ENCODE peak calls at places on chromosomes 16 and 17, in six cellular contexts. One of them, this sample, is unnamed.
A peak's percentile ranks its signal among the peaks of the same experiment; 100 is the strongest.

GRCh38 chr16:69057400-69058378 is 47.8 kb upstream of the HAS3 start:
- DNase-seq in neural crest cell: no peak
- DNase-seq in activated CD4-positive, CD25-positive, alpha-beta regulatory T cell treated with anti-CD3 and anti-CD28 coated beads, Interleukin-2, amount 50 U/mL, for 72 hours: no peak
- DNase-seq in nephron progenitor cell: no peak
- DNase-seq in astrocyte of the spinal cord: peak; percentile 87
- DNase-seq in midbrain: no peak
- DNase-seq in this sample: peak; percentile 94

GRCh38 chr17:50218771-50219315 is 17.4 kb upstream of the COL1A1 start:
- DNase-seq in midbrain: no peak
- DNase-seq in activated CD4-positive, CD25-positive, alpha-beta regulatory T cell treated with anti-CD3 and anti-CD28 coated beads, Interleukin-2, amount 50 U/mL, for 72 hours: no peak
- DNase-seq in nephron progenitor cell: no peak
- DNase-seq in neural crest cell: no peak
- DNase-seq in astrocyte of the spinal cord: peak; percentile 99
- DNase-seq in this sample: peak; percentile 82

GRCh38 chr17:60730273-60730672 is 52.6 kb downstream of the BCAS3 start:
- DNase-seq in activated CD4-positive, CD25-positive, alpha-beta regulatory T cell treated with anti-CD3 and anti-CD28 coated beads, Interleukin-2, amount 50 U/mL, for 72 hours: no peak
- DNase-seq in midbrain: no peak
- DNase-seq in neural crest cell: no peak
- DNase-seq in astrocyte of the spinal cord: no peak
- DNase-seq in nephron progenitor cell: no peak
- DNase-seq in this sample: no peak

GRCh38 chr17:79624658-79625478 is 14.0 kb upstream of the RBFOX3 start:
- DNase-seq in midbrain: no peak
- DNase-seq in activated CD4-positive, CD25-positive, alpha-beta regulatory T cell treated with anti-CD3 and anti-CD28 coated beads, Interleukin-2, amount 50 U/mL, for 72 hours: peak; percentile 23
- DNase-seq in nephron progenitor cell: no peak
- DNase-seq in astrocyte of the spinal cord: no peak
- DNase-seq in neural crest cell: no peak
- DNase-seq in this sample: no peak

GRCh38 chr16:84616515-84616914 is 1.4 kb downstream of the COTL1 start:
- DNase-seq in activated CD4-positive, CD25-positive, alpha-beta regulatory T cell treated with anti-CD3 and anti-CD28 coated beads, Interleukin-2, amount 50 U/mL, for 72 hours: no peak
- DNase-seq in astrocyte of the spinal cord: peak; percentile 29
- DNase-seq in nephron progenitor cell: no peak
- DNase-seq in midbrain: no peak
- DNase-seq in neural crest cell: no peak
- DNase-seq in this sample: peak; percentile 36

GRCh38 chr16:25443994-25444393 is 186.3 kb upstream of the ZKSCAN2 start:
- DNase-seq in astrocyte of the spinal cord: no peak
- DNase-seq in neural crest cell: no peak
- DNase-seq in nephron progenitor cell: no peak
- DNase-seq in activated CD4-positive, CD25-positive, alpha-beta regulatory T cell treated with anti-CD3 and anti-CD28 coated beads, Interleukin-2, amount 50 U/mL, for 72 hours: no peak
- DNase-seq in midbrain: no peak
- DNase-seq in this sample: no peak

GRCh38 chr16:55908641-55909040 is 33.5 kb upstream of the CES5A start:
- DNase-seq in midbrain: no peak
- DNase-seq in activated CD4-positive, CD25-positive, alpha-beta regulatory T cell treated with anti-CD3 and anti-CD28 coated beads, Interleukin-2, amount 50 U/mL, for 72 hours: no peak
- DNase-seq in neural crest cell: no peak
- DNase-seq in nephron progenitor cell: no peak
- DNase-seq in astrocyte of the spinal cord: no peak
- DNase-seq in this sample: no peak

GRCh38 chr17:7651959-7652658 is 1.4 kb downstream of the ATP1B2 start:
- DNase-seq in astrocyte of the spinal cord: no peak
- DNase-seq in neural crest cell: no peak
- DNase-seq in nephron progenitor cell: no peak
- DNase-seq in activated CD4-positive, CD25-positive, alpha-beta regulatory T cell treated with anti-CD3 and anti-CD28 coated beads, Interleukin-2, amount 50 U/mL, for 72 hours: no peak
- DNase-seq in midbrain: no peak
- DNase-seq in this sample: no peak

GRCh38 chr17:38797091-38797490 is 2.3 kb downstream of the PIP4K2B start:
- DNase-seq in neural crest cell: no peak
- DNase-seq in astrocyte of the spinal cord: no peak
- DNase-seq in activated CD4-positive, CD25-positive, alpha-beta regulatory T cell treated with anti-CD3 and anti-CD28 coated beads, Interleukin-2, amount 50 U/mL, for 72 hours: no peak
- DNase-seq in nephron progenitor cell: no peak
- DNase-seq in midbrain: no peak
- DNase-seq in this sample: no peak

GRCh38 chr17:77188084-77189066 is 47.6 kb downstream of the SEC14L1 start:
- DNase-seq in astrocyte of the spinal cord: peak; percentile 43
- DNase-seq in nephron progenitor cell: no peak
- DNase-seq in neural crest cell: no peak
- DNase-seq in midbrain: no peak
- DNase-seq in activated CD4-positive, CD25-positive, alpha-beta regulatory T cell treated with anti-CD3 and anti-CD28 coated beads, Interleukin-2, amount 50 U/mL, for 72 hours: no peak
- DNase-seq in this sample: no peak

GRCh38 chr17:67435122-67435521 is 58.0 kb downstream of the PITPNC1 start:
- DNase-seq in midbrain: no peak
- DNase-seq in astrocyte of the spinal cord: no peak
- DNase-seq in neural crest cell: no peak
- DNase-seq in nephron progenitor cell: no peak
- DNase-seq in activated CD4-positive, CD25-positive, alpha-beta regulatory T cell treated with anti-CD3 and anti-CD28 coated beads, Interleukin-2, amount 50 U/mL, for 72 hours: peak; percentile 37
- DNase-seq in this sample: no peak

GRCh38 chr16:10934325-10935107 is 7.8 kb downstream of the DEXI start:
- DNase-seq in astrocyte of the spinal cord: no peak
- DNase-seq in midbrain: no peak
- DNase-seq in neural crest cell: no peak
- DNase-seq in activated CD4-positive, CD25-positive, alpha-beta regulatory T cell treated with anti-CD3 and anti-CD28 coated beads, Interleukin-2, amount 50 U/mL, for 72 hours: no peak
- DNase-seq in nephron progenitor cell: no peak
- DNase-seq in this sample: no peak

GRCh38 chr16:27993587-27993986 is 69.9 kb downstream of the GSG1L start:
- DNase-seq in nephron progenitor cell: no peak
- DNase-seq in midbrain: no peak
- DNase-seq in astrocyte of the spinal cord: no peak
- DNase-seq in neural crest cell: no peak
- DNase-seq in activated CD4-positive, CD25-positive, alpha-beta regulatory T cell treated with anti-CD3 and anti-CD28 coated beads, Interleukin-2, amount 50 U/mL, for 72 hours: no peak
- DNase-seq in this sample: no peak

GRCh38 chr16:12942861-12943260 is 41.5 kb downstream of the SHISA9 start:
- DNase-seq in midbrain: no peak
- DNase-seq in activated CD4-positive, CD25-positive, alpha-beta regulatory T cell treated with anti-CD3 and anti-CD28 coated beads, Interleukin-2, amount 50 U/mL, for 72 hours: no peak
- DNase-seq in astrocyte of the spinal cord: no peak
- DNase-seq in neural crest cell: no peak
- DNase-seq in nephron progenitor cell: no peak
- DNase-seq in this sample: no peak

GRCh38 chr16:70746040-70746707 is 54.8 kb downstream of the VAC14 start:
- DNase-seq in neural crest cell: no peak
- DNase-seq in astrocyte of the spinal cord: peak; percentile 69
- DNase-seq in midbrain: peak; percentile 4
- DNase-seq in nephron progenitor cell: no peak
- DNase-seq in activated CD4-positive, CD25-positive, alpha-beta regulatory T cell treated with anti-CD3 and anti-CD28 coated beads, Interleukin-2, amount 50 U/mL, for 72 hours: no peak
- DNase-seq in this sample: peak; percentile 87

GRCh38 chr17:39485555-39485954 is 24.3 kb downstream of the CDK12 start:
- DNase-seq in activated CD4-positive, CD25-positive, alpha-beta regulatory T cell treated with anti-CD3 and anti-CD28 coated beads, Interleukin-2, amount 50 U/mL, for 72 hours: no peak
- DNase-seq in nephron progenitor cell: no peak
- DNase-seq in midbrain: no peak
- DNase-seq in neural crest cell: no peak
- DNase-seq in astrocyte of the spinal cord: peak; percentile 78
- DNase-seq in this sample: peak; percentile 96

GRCh38 chr17:61442878-61443474 is 9.2 kb upstream of the TBX4 start:
- DNase-seq in midbrain: no peak
- DNase-seq in neural crest cell: no peak
- DNase-seq in astrocyte of the spinal cord: no peak
- DNase-seq in nephron progenitor cell: no peak
- DNase-seq in activated CD4-positive, CD25-positive, alpha-beta regulatory T cell treated with anti-CD3 and anti-CD28 coated beads, Interleukin-2, amount 50 U/mL, for 72 hours: no peak
- DNase-seq in this sample: no peak

GRCh38 chr17:75712480-75712879 is 8.8 kb upstream of the ITGB4 start:
- DNase-seq in midbrain: no peak
- DNase-seq in activated CD4-positive, CD25-positive, alpha-beta regulatory T cell treated with anti-CD3 and anti-CD28 coated beads, Interleukin-2, amount 50 U/mL, for 72 hours: no peak
- DNase-seq in nephron progenitor cell: no peak
- DNase-seq in neural crest cell: no peak
- DNase-seq in astrocyte of the spinal cord: no peak
- DNase-seq in this sample: no peak

This sample was measured in A172.